ENCODE peak calls at places on chromosomes 3 and 15, in ten cellular contexts. G is HepG2; I is activated CD4-positive, alpha-beta T cell treated with anti-CD3 and anti-CD28 coated beads for 48 hours; H is stomach; Y is CD4-positive, alpha-beta T cell; W is HEK293T; L is Panc1; P is progenitor cell of endocrine pancreas; T is sciatic nerve; Q is endothelial cell. B is an unnamed sample.

GRCh38 chr15:80951941-80952340 is 37.7 kb downstream of the MESD start:
- DNase-seq in L (no peak), Y (no peak), T (peak), W (no peak), I (no peak), P (no peak), H (no peak), Q (no peak), G (no peak), B (no peak)

GRCh38 chr15:67329984-67330733 is 75.6 kb downstream of the IQCH start:
- DNase-seq in P (no peak), W (no peak), G (no peak), Q (no peak), Y (no peak), I (no peak), T (no peak), L (no peak), H (no peak), B (no peak)

GRCh38 chr3:105349988-105350387 is 16.7 kb upstream of the ALCAM start:
- DNase-seq in I (no peak), T (no peak), W (no peak), Q (no peak), P (no peak), Y (no peak), G (no peak), H (no peak), L (no peak), B (no peak)

GRCh38 chr3:194042947-194043346 is 93.0 kb upstream of the HES1 start:
- DNase-seq in Y (no peak), Q (no peak), H (no peak), T (no peak), I (no peak), W (no peak), G (peak), L (no peak), P (no peak), B (no peak)

GRCh38 chr3:126748701-126749546 is 44.9 kb downstream of the CHCHD6 start:
- DNase-seq in L (no peak), W (no peak), G (no peak), Q (no peak), H (no peak), Y (no peak), T (no peak), I (no peak), P (no peak), B (no peak)

GRCh38 chr3:196775938-196776337 is 36.3 kb downstream of the PAK2 start:
- DNase-seq in P (no peak), G (no peak), W (no peak), Q (no peak), T (no peak), H (no peak), L (no peak), I (no peak), Y (no peak), B (no peak)

GRCh38 chr15:73851679-73852078 is 21.7 kb upstream of the TBC1D21 start:
- DNase-seq in H (no peak), Y (peak), I (peak), T (no peak), P (peak), W (peak), G (peak), Q (peak), L (no peak), B (peak)

GRCh38 chr15:41971089-41971892 is 1.1 kb downstream of the EHD4 start:
- DNase-seq in H (peak), I (peak), L (no peak), T (peak), Q (peak), Y (peak), G (peak), W (peak), P (no peak), B (no peak)

GRCh38 chr15:38879909-38880471 is 315.4 kb upstream of the RASGRP1 start:
- DNase-seq in W (no peak), Y (no peak), T (no peak), I (no peak), G (no peak), H (no peak), L (no peak), Q (no peak), P (no peak), B (no peak)

GRCh38 chr3:98809561-98809960 is 46.4 kb downstream of the ST3GAL6 start:
- DNase-seq in P (no peak), Y (no peak), G (no peak), W (no peak), I (no peak), Q (no peak), L (no peak), H (no peak), T (no peak), B (no peak)

GRCh38 chr3:37308247-37308646 is 133.9 kb upstream of the LRRFIP2 start:
- DNase-seq in T (no peak), L (no peak), W (no peak), Q (no peak), Y (no peak), P (no peak), G (peak), I (no peak), H (no peak), B (no peak)

GRCh38 chr15:60006203-60006782 is 2.2 kb downstream of the FOXB1 start:
- DNase-seq in W (peak), Q (peak), L (peak), P (peak), T (no peak), H (no peak), I (peak), G (no peak), Y (peak), B (no peak)

GRCh38 chr3:72597756-72598195 is 250.5 kb downstream of the SHQ1 start:
- DNase-seq in L (no peak), G (no peak), W (peak), P (no peak), I (no peak), Q (no peak), Y (no peak), H (no peak), T (no peak), B (no peak)

GRCh38 chr15:80202641-80203360 is 49.2 kb downstream of the CTXND1 start:
- DNase-seq in P (no peak), I (no peak), H (no peak), T (no peak), Y (no peak), W (no peak), Q (no peak), G (no peak), L (no peak), B (no peak)

GRCh38 chr15:69497076-69497475 is 44.5 kb downstream of the RPLP1 start:
- DNase-seq in P (no peak), W (no peak), T (peak), L (no peak), G (no peak), Q (no peak), I (no peak), H (no peak), Y (no peak), B (no peak)

GRCh38 chr3:47482411-47482810 is 6.7 kb upstream of the SCAP start:
- DNase-seq in L (no peak), Y (no peak), P (no peak), H (no peak), G (no peak), W (no peak), Q (no peak), I (no peak), T (no peak), B (no peak)

GRCh38 chr3:150775001-150775599 is 12.1 kb upstream of the SIAH2 start:
- DNase-seq in H (no peak), G (no peak), T (no peak), L (no peak), Y (no peak), P (no peak), I (no peak), W (no peak), Q (no peak), B (no peak)

GRCh38 chr15:47968593-47968992 is 152.2 kb upstream of the SLC24A5 start:
- DNase-seq in I (no peak), L (no peak), P (no peak), G (no peak), T (no peak), Q (no peak), Y (no peak), H (no peak), W (no peak), B (no peak)

GRCh38 chr15:67405208-67406191 is 115.4 kb upstream of the C15orf61 start:
- DNase-seq in P (no peak), Y (no peak), T (no peak), G (no peak), L (no peak), I (no peak), H (no peak), W (no peak), Q (no peak), B (no peak)

GRCh38 chr15:40843885-40844542 is at the start of gene SPINT1:
- DNase-seq in W (no peak), T (no peak), P (peak), Q (no peak), H (peak), Y (peak), L (no peak), I (peak), G (no peak), B (no peak)

GRCh38 chr3:142151240-142151639 is 1.9 kb upstream of the TFDP2 start:
- DNase-seq in Q (no peak), G (no peak), P (no peak), H (no peak), I (no peak), W (no peak), T (no peak), Y (no peak), L (no peak), B (no peak)

GRCh38 chr3:13210221-13210975 is 137.2 kb upstream of the IQSEC1 start:
- DNase-seq in G (no peak), W (no peak), I (no peak), Y (no peak), L (no peak), T (no peak), Q (no peak), H (no peak), P (no peak), B (no peak)

GRCh38 chr3:30098656-30099454 is 507.5 kb upstream of the TGFBR2 start:
- DNase-seq in L (no peak), W (no peak), G (peak), Y (no peak), T (no peak), I (no peak), H (no peak), Q (no peak), P (no peak), B (no peak)

GRCh38 chr3:25592510-25592968 is 72.2 kb downstream of the TOP2B start:
- DNase-seq in Q (no peak), L (no peak), P (no peak), H (no peak), I (peak), T (no peak), W (peak), Y (no peak), G (peak), B (no peak)

GRCh38 chr3:94875149-94875548 is 812.3 kb downstream of the NSUN3 start:
- DNase-seq in T (no peak), G (no peak), I (no peak), P (no peak), L (no peak), Q (no peak), W (no peak), H (no peak), Y (no peak), B (no peak)

GRCh38 chr3:13429631-13430291 is 9.6 kb upstream of the NUP210 start:
- DNase-seq in Q (no peak), H (no peak), W (no peak), P (no peak), G (no peak), Y (no peak), L (no peak), T (no peak), I (no peak), B (no peak)

GRCh38 chr3:190432216-190432615 is 17.5 kb downstream of the TMEM207 start:
- DNase-seq in L (no peak), P (no peak), T (no peak), Q (no peak), H (no peak), I (no peak), Y (no peak), W (no peak), G (no peak), B (no peak)

GRCh38 chr3:126029241-126029640 is 54.7 kb downstream of the SLC41A3 start:
- DNase-seq in Y (no peak), I (no peak), Q (no peak), P (no peak), H (no peak), G (no peak), L (no peak), W (no peak), T (no peak), B (no peak)

GRCh38 chr15:58243083-58243482 is 104.9 kb downstream of the AQP9 start:
- DNase-seq in T (no peak), G (no peak), I (no peak), Q (no peak), L (no peak), W (no peak), H (no peak), P (no peak), Y (no peak), B (no peak)

GRCh38 chr3:171225101-171225674 is 198.7 kb upstream of the SLC2A2 start:
- DNase-seq in G (no peak), L (no peak), W (no peak), Y (no peak), T (no peak), I (no peak), H (no peak), P (no peak), Q (no peak), B (no peak)

GRCh38 chr15:90214553-90215205 is 13.5 kb downstream of the SEMA4B start:
- DNase-seq in P (no peak), T (no peak), H (no peak), Q (no peak), G (no peak), I (no peak), Y (no peak), L (no peak), W (peak), B (no peak)

GRCh38 chr15:93418566-93418965 is 329.6 kb upstream of the RGMA start:
- DNase-seq in Y (no peak), L (no peak), G (no peak), T (no peak), I (no peak), Q (no peak), H (no peak), P (no peak), W (no peak), B (no peak)

GRCh38 chr3:8491750-8492149 is 9.9 kb upstream of the LMCD1 start:
- DNase-seq in I (no peak), P (no peak), L (no peak), T (no peak), H (no peak), G (no peak), Y (no peak), Q (no peak), W (no peak), B (no peak)

GRCh38 chr15:86653344-86654192 is 573.9 kb downstream of the AGBL1 start:
- DNase-seq in Y (no peak), W (no peak), Q (no peak), I (peak), G (no peak), P (no peak), L (no peak), H (no peak), T (no peak), B (no peak)

GRCh38 chr3:194730369-194730768 is 44.7 kb downstream of the FAM43A start:
- DNase-seq in L (no peak), I (no peak), W (no peak), T (no peak), H (peak), G (no peak), Q (no peak), Y (no peak), P (no peak), B (no peak)

GRCh38 chr15:65460948-65461347 is 38.2 kb upstream of the IGDCC4 start:
- DNase-seq in Y (no peak), T (no peak), I (peak), G (no peak), L (no peak), W (no peak), H (no peak), P (no peak), Q (no peak), B (no peak)

GRCh38 chr3:171134170-171134569 is 107.7 kb upstream of the SLC2A2 start:
- DNase-seq in Q (no peak), P (no peak), L (no peak), W (no peak), H (no peak), Y (no peak), T (no peak), G (no peak), I (no peak), B (no peak)